ENCODE peak calls at places on chromosome 2, in seven cellular contexts. G is NT2/D1, X is uterus, Z is psoas muscle, J is fibroblast of pulmonary artery, B is SJSA1, E is GM06990. Y is an unnamed sample.

GRCh38 chr2:12701786-12702660 is 14.7 kb upstream of the TRIB2 start:
- DNase-seq in G (no peak), X (no peak), Z (no peak), J (peak), B (peak), E (no peak), Y (no peak)

GRCh38 chr2:177921726-177922125 is 150.9 kb downstream of the PDE11A start:
- DNase-seq in G (no peak), J (no peak), Z (no peak), E (no peak), X (no peak), B (no peak), Y (no peak)

GRCh38 chr2:233449071-233449901 is 95.0 kb downstream of the DGKD start:
- DNase-seq in Z (peak), X (peak), J (peak), E (no peak), B (peak), G (no peak), Y (peak)

GRCh38 chr2:56008661-56009411 is 85.3 kb upstream of the EFEMP1 start:
- DNase-seq in X (peak), G (peak), E (no peak), Z (peak), B (peak), J (peak), Y (peak)

GRCh38 chr2:218570850-218571249 is 2.2 kb downstream of the CNOT9 start:
- DNase-seq in J (peak), G (no peak), X (no peak), Z (no peak), E (no peak), B (no peak), Y (no peak)

GRCh38 chr2:64405476-64406406 is 48.2 kb upstream of the LGALSL start:
- DNase-seq in B (no peak), X (peak), E (no peak), J (peak), Z (peak), G (no peak), Y (peak)

GRCh38 chr2:174614261-174614660 is 16.7 kb upstream of the WIPF1 start:
- DNase-seq in J (peak), B (peak), G (no peak), Z (no peak), E (no peak), X (no peak), Y (no peak)

GRCh38 chr2:60796573-60797509 is 40.8 kb downstream of the PAPOLG start:
- DNase-seq in J (peak), E (no peak), Z (no peak), G (no peak), B (no peak), X (no peak), Y (no peak)

GRCh38 chr2:53913721-53914120 is 54.0 kb upstream of the GPR75 start:
- DNase-seq in G (no peak), J (peak), X (no peak), B (no peak), Z (no peak), E (peak), Y (peak)

GRCh38 chr2:65491381-65491903 is 59.0 kb upstream of the SPRED2 start:
- DNase-seq in E (no peak), G (no peak), J (no peak), Z (no peak), X (no peak), B (peak), Y (peak)

GRCh38 chr2:25512707-25513106 is 160.7 kb downstream of the DTNB start:
- DNase-seq in E (no peak), Z (no peak), B (no peak), G (no peak), X (no peak), J (no peak), Y (no peak)

GRCh38 chr2:145012806-145013205 is 492.9 kb upstream of the ZEB2 start:
- DNase-seq in G (no peak), B (no peak), X (no peak), E (no peak), Z (no peak), J (peak), Y (no peak)

GRCh38 chr2:4673025-4673489 is 969.7 kb downstream of the DCDC2C start:
- DNase-seq in E (no peak), X (no peak), G (no peak), B (no peak), Z (peak), J (no peak), Y (no peak)
- H3K4me3 ChIP-seq in E (no peak), X (no peak), G (no peak), B (no peak), Z (peak), J (no peak), Y (no peak)

GRCh38 chr2:204571911-204572310 is 26.6 kb downstream of the PARD3B start:
- DNase-seq in B (no peak), X (no peak), J (no peak), E (no peak), Z (no peak), G (no peak), Y (no peak)
- H3K4me3 ChIP-seq in B (no peak), X (no peak), J (no peak), E (no peak), Z (no peak), G (no peak), Y (no peak)

GRCh38 chr2:231604685-231605606 is 12.3 kb downstream of the TEX44 start:
- DNase-seq in B (peak), G (peak), J (peak), E (peak), Z (peak), X (peak), Y (peak)

GRCh38 chr2:231602874-231603467 is 10.3 kb downstream of the TEX44 start:
- DNase-seq in E (no peak), Z (no peak), J (no peak), G (no peak), X (no peak), B (no peak), Y (no peak)

GRCh38 chr2:231606941-231607340 is 14.3 kb downstream of the TEX44 start:
- DNase-seq in J (no peak), B (no peak), E (no peak), Z (no peak), G (no peak), X (no peak), Y (no peak)

GRCh38 chr2:231604101-231604684 is 11.5 kb downstream of the TEX44 start:
- DNase-seq in X (peak), J (no peak), E (no peak), G (no peak), Z (peak), B (no peak), Y (no peak)

GRCh38 chr2:231605607-231606091 is 13.0 kb downstream of the TEX44 start:
- DNase-seq in J (no peak), X (no peak), G (no peak), E (no peak), Z (peak), B (no peak), Y (no peak)
- H3K4me3 ChIP-seq in J (no peak), X (no peak), G (no peak), E (no peak), Z (peak), B (no peak), Y (no peak)

DNA sequence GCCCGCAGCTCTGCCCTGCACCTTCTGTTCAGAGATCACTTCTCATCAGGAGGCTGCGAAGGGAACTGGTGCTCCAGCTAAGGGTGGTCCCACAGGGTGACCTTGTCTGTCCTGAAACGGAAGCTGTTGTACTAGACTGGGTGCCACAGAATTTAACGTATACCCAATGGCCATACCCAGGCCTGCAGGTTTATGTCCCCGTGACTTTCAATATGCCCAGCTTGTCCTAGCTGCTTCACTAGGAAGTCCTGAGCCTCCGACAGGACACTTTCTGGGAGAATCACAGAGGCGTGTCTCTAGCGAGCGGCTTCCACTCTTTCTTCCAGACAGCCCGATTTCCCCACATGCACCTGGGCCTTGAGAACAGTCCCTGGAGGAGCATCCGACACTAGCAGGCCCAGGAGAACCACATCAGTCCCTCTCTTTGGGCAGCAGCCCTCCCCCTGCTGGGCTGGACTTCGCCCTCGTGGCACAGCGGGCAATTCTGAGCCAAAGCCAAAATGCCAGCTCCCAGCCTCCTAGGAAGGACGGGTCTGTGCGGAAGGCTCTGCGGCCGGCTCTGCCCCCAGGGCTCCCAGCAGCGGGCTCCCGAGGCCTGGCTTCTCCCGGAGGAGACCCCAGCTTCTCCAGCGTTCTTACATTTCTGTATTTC is 91.9 kb upstream of the OTOS start:
- DNase-seq in G (no peak), B (no peak), E (no peak), J (no peak), Z (no peak), X (no peak), Y (no peak)
- H3K4me3 ChIP-seq in G (no peak), B (no peak), E (no peak), J (no peak), Z (no peak), X (no peak), Y (no peak)

DNA sequence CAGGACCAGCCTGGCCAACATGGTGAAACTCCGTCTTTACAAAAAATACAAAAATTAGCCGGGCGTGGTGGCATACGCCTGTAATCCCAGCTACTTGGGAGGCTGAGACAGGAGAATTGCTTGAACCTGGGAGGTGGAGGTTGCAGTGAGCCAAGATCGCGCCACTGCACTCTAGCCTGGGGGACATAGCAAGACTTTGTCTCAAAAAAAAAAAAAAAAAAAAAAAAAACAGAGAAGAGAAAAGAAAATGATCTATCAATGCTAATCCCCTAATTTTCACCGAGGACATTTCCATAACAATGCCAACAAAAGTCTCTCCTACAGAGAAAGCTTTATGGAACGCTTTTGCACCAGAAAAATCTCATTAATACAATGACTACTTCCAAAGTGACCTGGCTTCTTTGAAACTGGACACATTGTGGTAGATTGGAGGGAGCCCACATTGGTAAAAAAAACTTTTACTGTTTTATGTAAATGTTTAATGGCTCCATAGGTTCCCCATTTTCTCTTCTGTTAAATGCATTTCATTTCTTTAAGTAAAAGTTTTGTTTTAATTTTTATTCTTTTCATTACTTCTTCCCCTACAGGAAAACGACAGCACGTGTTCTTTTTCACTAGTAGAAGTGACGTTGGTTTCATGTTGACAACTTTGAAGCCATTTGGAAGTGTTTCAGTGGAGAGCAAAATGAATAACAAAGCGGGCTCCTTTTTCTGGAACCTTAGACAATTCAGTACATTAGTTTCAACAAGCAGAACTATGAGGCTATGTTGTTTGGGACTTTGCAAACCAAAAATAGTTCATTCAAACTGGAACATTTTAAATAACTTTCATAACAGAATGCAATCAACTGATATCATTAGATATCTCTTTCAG is 888 bp downstream of the FASTKD2 start:
- DNase-seq in B (no peak), J (no peak), Z (no peak), G (no peak), X (no peak), E (no peak), Y (no peak)
- H3K4me3 ChIP-seq in B (peak), J (peak), Z (peak), G (peak), X (peak), E (peak), Y (peak)

GRCh38 chr2:201858781-201859180 is 52.4 kb downstream of the CDK15 start:
- DNase-seq in J (no peak), G (peak), E (peak), X (peak), Z (peak), B (no peak), Y (peak)
- H3K4me3 ChIP-seq in J (no peak), G (peak), E (no peak), X (no peak), Z (peak), B (no peak), Y (peak)

GRCh38 chr2:120344214-120344990 is 1.5 kb upstream of the INHBB start:
- DNase-seq in E (no peak), B (no peak), J (no peak), Z (peak), X (no peak), G (no peak), Y (no peak)
- H3K4me3 ChIP-seq in E (peak), B (peak), J (peak), Z (peak), X (peak), G (peak), Y (peak)

GRCh38 chr2:40463112-40463511 is 11.2 kb upstream of the SLC8A1 start:
- DNase-seq in J (no peak), G (no peak), B (no peak), X (no peak), Z (no peak), E (no peak), Y (no peak)

GRCh38 chr2:40457846-40458245 is 6.0 kb upstream of the SLC8A1 start:
- DNase-seq in J (no peak), B (peak), Z (no peak), E (no peak), G (no peak), X (no peak), Y (no peak)

GRCh38 chr2:40455661-40456060 is 3.8 kb upstream of the SLC8A1 start:
- DNase-seq in G (no peak), Z (no peak), E (no peak), B (no peak), X (no peak), J (no peak), Y (no peak)

DNA sequence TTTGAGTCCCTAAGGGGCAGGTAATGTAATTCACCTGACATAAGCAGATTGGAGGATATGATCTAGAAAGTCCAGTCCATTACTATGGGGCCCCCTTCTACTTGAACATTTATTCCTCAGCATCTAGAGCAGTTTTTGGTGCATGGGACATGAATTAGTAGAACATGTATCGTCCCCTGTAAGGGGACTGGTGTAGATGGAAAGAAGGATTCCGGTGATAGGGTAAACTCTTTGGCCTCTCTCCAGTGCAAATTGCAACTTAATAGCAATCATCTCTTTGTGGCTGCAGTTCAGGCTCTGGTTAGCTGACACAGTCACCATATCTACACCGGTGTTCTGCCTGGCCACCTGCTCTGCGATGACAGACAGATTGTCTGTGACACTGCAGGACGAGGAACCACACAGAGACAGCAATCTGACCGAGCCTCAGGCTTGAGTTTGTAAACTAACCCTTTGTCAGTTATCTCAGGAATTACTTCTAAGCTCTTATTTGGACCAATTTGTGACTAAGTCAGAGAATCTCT is 6.4 kb upstream of the SLC8A1 start:
- DNase-seq in B (no peak), Z (peak), J (no peak), G (no peak), E (no peak), X (no peak), Y (no peak)
- H3K4me3 ChIP-seq in B (no peak), Z (peak), J (no peak), G (no peak), E (no peak), X (no peak), Y (no peak)